ENCODE peak calls at places on chromosomes 1 and 21, in nine cellular contexts. R is CD8-positive, alpha-beta memory T cell; G is heart right ventricle; M is thoracic aorta; J is cardiac muscle cell; H is GM23248; W is body of pancreas; Y is ovary; V is adrenal gland. D is an unnamed sample.
A peak's percentile ranks its signal among the peaks of the same experiment; 100 is the strongest.

GRCh38 chr21:39660191-39660590 is 47.5 kb downstream of the B3GALT5 start:
- DNase-seq in R (no peak), G (peak; percentile 23), M (no peak), J (no peak), H (peak; percentile 30), W (peak; percentile 68), Y (peak; percentile 21), V (peak; percentile 32), D (no peak)

GRCh38 chr1:201223852-201224670 is 33.4 kb downstream of the IGFN1 start:
- DNase-seq in R (no peak), G (no peak), M (no peak), J (no peak), H (no peak), W (no peak), Y (no peak), V (no peak), D (no peak)

GRCh38 chr1:209491496-209491895 is 92.0 kb upstream of the CAMK1G start:
- DNase-seq in R (no peak), G (no peak), M (no peak), J (no peak), H (no peak), W (no peak), Y (no peak), V (no peak), D (no peak)

GRCh38 chr1:154726443-154726842 is 118.5 kb upstream of the ADAR start:
- DNase-seq in R (no peak), G (no peak), M (no peak), J (no peak), H (no peak), W (no peak), Y (no peak), V (no peak), D (no peak)

GRCh38 chr21:25425156-25425555 is 182.1 kb downstream of the MRPL39 start:
- DNase-seq in R (no peak), G (no peak), M (no peak), J (no peak), H (no peak), W (no peak), Y (no peak), V (no peak), D (no peak)

GRCh38 chr1:231616667-231617066 is 9.9 kb upstream of the DISC1 start:
- DNase-seq in R (no peak), G (no peak), M (no peak), J (no peak), H (no peak), W (no peak), Y (no peak), V (no peak), D (no peak)

GRCh38 chr1:200400556-200400955 is 9.3 kb downstream of the ZNF281 start:
- DNase-seq in R (no peak), G (no peak), M (no peak), J (no peak), H (no peak), W (no peak), Y (no peak), V (no peak), D (no peak)

GRCh38 chr1:107135466-107135865 is 5.4 kb upstream of the NTNG1 start:
- DNase-seq in R (no peak), G (no peak), M (no peak), J (peak; percentile 83), H (peak; percentile 67), W (no peak), Y (no peak), V (no peak), D (peak; percentile 72)

GRCh38 chr1:37434292-37434907 is 40.0 kb upstream of the ZC3H12A start:
- DNase-seq in R (peak; percentile 24), G (peak; percentile 72), M (no peak), J (peak; percentile 77), H (peak; percentile 74), W (peak; percentile 71), Y (no peak), V (peak; percentile 72), D (peak; percentile 60)

GRCh38 chr21:21813295-21813694 is 815.1 kb downstream of the NCAM2 start:
- DNase-seq in R (no peak), G (no peak), M (no peak), J (no peak), H (no peak), W (no peak), Y (no peak), V (no peak), D (no peak)
- H3K4me1 ChIP-seq in R (no peaks in the 10 kb centered on the region), G (no peaks in the 10 kb centered on the region), M (no peaks in the 10 kb centered on the region), J (no peaks in the 10 kb centered on the region), H (no peaks in the 10 kb centered on the region), W (no peaks in the 10 kb centered on the region), Y (no peaks in the 10 kb centered on the region), V (no peaks in the 10 kb centered on the region), D (no peaks in the 10 kb centered on the region)

DNA sequence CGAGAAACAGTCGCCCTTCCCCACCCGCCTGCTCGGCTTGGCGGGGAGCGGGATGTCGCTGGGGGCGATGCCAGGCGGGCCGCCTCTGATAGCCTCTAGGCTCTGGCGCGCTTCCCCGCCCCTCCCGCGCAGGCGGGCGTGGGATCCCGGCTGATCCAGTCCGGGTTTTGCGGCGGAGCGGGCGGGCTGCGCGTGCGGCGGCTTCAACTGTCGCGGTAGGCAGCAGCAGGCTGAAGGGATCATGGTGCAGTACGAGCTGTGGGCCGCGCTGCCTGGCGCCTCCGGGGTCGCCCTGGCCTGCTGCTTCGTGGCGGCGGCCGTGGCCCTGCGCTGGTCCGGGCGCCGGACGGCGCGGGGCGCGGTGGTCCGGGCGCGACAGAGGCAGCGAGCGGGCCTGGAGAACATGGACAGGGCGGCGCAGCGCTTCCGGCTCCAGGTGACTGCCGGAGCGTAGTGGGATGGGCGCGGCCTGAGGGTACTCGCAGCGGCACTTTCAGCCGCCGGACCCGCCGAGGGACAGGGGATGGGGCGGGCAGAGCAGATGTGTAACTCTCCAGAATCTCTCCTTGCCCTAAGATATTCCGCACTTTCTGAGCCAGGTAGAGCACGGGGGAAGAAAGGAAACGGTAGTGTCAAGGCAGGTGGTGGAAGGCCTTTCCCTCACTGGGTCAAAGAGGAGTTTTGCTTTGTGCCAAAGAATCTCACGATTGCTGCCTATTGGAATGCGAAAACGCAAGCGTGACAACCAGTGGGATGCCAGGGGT is at the start of gene FAAH:
- DNase-seq in R (peak; percentile 27), G (peak; percentile 70), M (no peak), J (peak; percentile 69), H (peak; percentile 61), W (peak; percentile 79), Y (peak; percentile 48), V (peak; percentile 77), D (peak; percentile 77)
- H3K27ac ChIP-seq in R (no peak within 1 kb of the TSS), G (no peak within 1 kb of the TSS), M (no peak within 1 kb of the TSS), J (no peak within 1 kb of the TSS), H (no peak within 1 kb of the TSS), W (peak within 1 kb of the TSS; percentile 65), Y (no peak within 1 kb of the TSS), V (no peak within 1 kb of the TSS), D (no peak within 1 kb of the TSS)

GRCh38 chr1:109632671-109633346 is 13.2 kb downstream of the AMPD2 start:
- DNase-seq in R (no peak), G (no peak), M (no peak), J (no peak), H (no peak), W (no peak), Y (peak; percentile 82), V (no peak), D (peak; percentile 70)
- H3K4me1 ChIP-seq in R (peaks cover 9% of the 10 kb centered on the region), G (peaks cover 11% of the 10 kb centered on the region), M (peaks cover 6% of the 10 kb centered on the region), J (peaks cover 8% of the 10 kb centered on the region), H (peaks cover 13% of the 10 kb centered on the region), W (peaks cover 6% of the 10 kb centered on the region), Y (peaks cover 8% of the 10 kb centered on the region), V (peaks cover 11% of the 10 kb centered on the region), D (peaks cover 40% of the 10 kb centered on the region)

DNA sequence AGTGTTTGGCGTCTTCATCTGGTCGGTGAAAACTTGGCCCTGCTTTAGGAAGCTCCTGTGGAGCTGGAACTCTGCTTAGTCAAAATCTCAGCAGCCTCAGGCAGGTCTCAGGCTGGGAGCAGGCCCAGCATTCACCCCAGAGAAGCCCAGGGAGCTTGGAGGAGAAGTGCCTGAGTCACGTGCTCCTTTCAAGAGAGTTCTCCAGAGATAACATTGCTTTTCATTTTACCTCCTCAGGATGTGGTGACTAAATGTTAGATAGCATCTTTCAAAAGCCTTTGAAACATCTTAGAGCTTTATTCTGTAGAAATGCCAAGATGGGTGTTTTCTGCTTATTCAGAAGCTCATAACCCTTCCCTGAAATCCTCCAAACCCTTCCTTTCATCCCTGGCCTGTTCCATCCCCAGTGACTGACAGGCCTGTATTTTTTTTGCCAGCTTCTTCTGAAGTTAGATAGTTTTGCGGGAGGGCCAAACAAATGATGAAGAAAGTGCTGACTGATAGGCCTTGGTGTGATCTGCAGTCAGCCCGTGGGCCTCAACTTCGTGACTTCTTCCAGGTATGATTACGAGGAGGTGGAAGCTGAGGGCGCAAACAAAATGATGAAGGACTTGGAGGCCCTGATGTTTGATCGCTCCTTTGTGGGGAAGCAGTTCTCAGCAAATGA is 58.0 kb downstream of the PGM1 start:
- DNase-seq in R (peak; percentile 9), G (no peak), M (no peak), J (peak; percentile 54), H (peak; percentile 58), W (no peak), Y (peak; percentile 30), V (no peak), D (peak; percentile 10)
- H3K27ac ChIP-seq in R (no peak overlapping the region), G (no peak overlapping the region), M (no peak overlapping the region), J (peak overlapping the region; percentile 67), H (peak overlapping the region; percentile 14), W (no peak overlapping the region), Y (no peak overlapping the region), V (no peak overlapping the region), D (no peak overlapping the region)

DNA sequence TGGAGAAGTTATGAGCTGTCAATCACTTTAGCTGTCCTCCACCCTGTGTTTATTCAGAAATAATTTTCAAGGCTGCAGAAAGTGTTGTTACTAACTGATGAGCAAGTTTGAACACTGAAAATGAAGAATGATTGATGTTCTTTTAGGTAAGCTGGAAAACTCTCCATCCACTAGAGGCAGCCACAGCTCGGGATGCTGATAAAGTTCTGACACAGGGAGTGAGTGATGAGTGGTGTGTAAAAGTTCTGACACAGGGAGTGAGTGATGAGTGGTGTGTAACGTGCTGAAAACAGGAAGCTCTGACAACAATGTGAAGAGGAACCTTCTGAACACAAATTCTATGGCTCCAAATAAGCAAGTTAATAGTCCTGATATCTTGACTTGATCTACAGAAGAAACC is 197.5 kb upstream of the PTBP2 start:
- DNase-seq in R (no peak), G (no peak), M (no peak), J (peak; percentile 23), H (no peak), W (no peak), Y (no peak), V (no peak), D (no peak)
- H3K4me1 ChIP-seq in R (no peaks in the 10 kb centered on the region), G (no peaks in the 10 kb centered on the region), M (peaks cover 14% of the 10 kb centered on the region), J (peaks cover 17% of the 10 kb centered on the region), H (peaks cover 25% of the 10 kb centered on the region), W (no peaks in the 10 kb centered on the region), Y (no peaks in the 10 kb centered on the region), V (no peaks in the 10 kb centered on the region), D (peaks cover 13% of the 10 kb centered on the region)

DNA sequence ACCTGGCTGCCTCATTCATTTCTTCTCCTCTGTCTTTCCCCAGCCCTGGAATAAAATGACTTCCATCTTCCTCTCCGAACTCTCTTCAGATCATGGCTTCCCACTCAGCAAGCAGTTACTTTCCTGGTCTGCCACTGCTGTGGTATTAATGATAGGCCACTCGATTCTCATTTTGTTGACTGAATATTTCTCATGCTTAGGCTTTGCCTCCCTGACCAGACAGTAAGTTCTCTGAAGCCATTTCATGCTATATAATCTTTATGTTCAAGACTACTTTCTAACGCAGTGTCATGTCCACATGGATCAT is 20.7 kb downstream of the RUNX1 start:
- DNase-seq in R (no peak), G (no peak), M (no peak), J (no peak), H (no peak), W (no peak), Y (no peak), V (no peak), D (no peak)
- H3K27ac ChIP-seq in R (peak overlapping the region; percentile 76), G (no peak overlapping the region), M (no peak overlapping the region), J (no peak overlapping the region), H (no peak overlapping the region), W (no peak overlapping the region), Y (no peak overlapping the region), V (no peak overlapping the region), D (no peak overlapping the region)